ENCODE peak calls at places on chromosomes 6 and 20, in six cellular contexts. P is endothelial cell; U is stimulated activated CD4-positive, alpha-beta T cell treated with anti-CD3 and anti-CD28 coated beads, Interleukin-1b, Interleukin-23, amount 100 ng/mL, for 4 hours; W is left kidney; Y is ovary; R is heart left ventricle. A is an unnamed sample.

GRCh38 chr6:52391599-52391998 is 28.5 kb upstream of the EFHC1 start:
- DNase-seq in W (no peak), R (no peak), Y (no peak), U (no peak), P (no peak), A (no peak)

GRCh38 chr6:117555882-117556498 is 46.3 kb downstream of the GOPC start:
- DNase-seq in P (peak), Y (peak), W (peak), U (peak), R (no peak), A (peak)

GRCh38 chr6:52760105-52760765 is 3.0 kb downstream of the GSTA2 start:
- DNase-seq in R (no peak), P (no peak), U (no peak), Y (no peak), W (no peak), A (no peak)

GRCh38 chr6:105363100-105363754 is 39.7 kb downstream of the PREP start:
- DNase-seq in P (no peak), Y (no peak), R (no peak), W (peak), U (no peak), A (peak)

GRCh38 chr6:126204598-126204997 is 135.3 kb upstream of the CENPW start:
- DNase-seq in W (no peak), U (no peak), R (no peak), P (no peak), Y (no peak), A (no peak)

GRCh38 chr6:20403766-20404640 is 2.3 kb downstream of the E2F3 start:
- DNase-seq in P (no peak), U (peak), Y (peak), R (no peak), W (peak), A (peak)

GRCh38 chr6:7058250-7058923 is 49.4 kb upstream of the RREB1 start:
- DNase-seq in U (no peak), Y (no peak), R (no peak), W (no peak), P (no peak), A (peak)

GRCh38 chr20:33693741-33694645 is 7.8 kb upstream of the E2F1 start:
- DNase-seq in R (peak), Y (peak), W (peak), U (no peak), P (no peak), A (no peak)

GRCh38 chr6:128295670-128296069 is 224.7 kb downstream of the PTPRK start:
- DNase-seq in P (no peak), Y (no peak), R (no peak), W (no peak), U (no peak), A (no peak)

GRCh38 chr6:90610671-90611542 is 24.0 kb upstream of the MAP3K7 start:
- DNase-seq in P (peak), Y (peak), R (peak), U (peak), W (peak), A (peak)

GRCh38 chr6:110098511-110099116 is 80.9 kb downstream of the WASF1 start:
- DNase-seq in Y (no peak), U (no peak), R (no peak), P (no peak), W (no peak), A (no peak)

GRCh38 chr6:4950849-4951533 is 52.8 kb downstream of the RPP40 start:
- DNase-seq in U (no peak), R (no peak), W (no peak), P (no peak), Y (no peak), A (no peak)

GRCh38 chr20:47330933-47331708 is 25.4 kb downstream of the ZMYND8 start:
- DNase-seq in U (no peak), W (no peak), Y (no peak), R (no peak), P (no peak), A (no peak)

GRCh38 chr20:10984899-10985298 is 311.1 kb upstream of the JAG1 start:
- DNase-seq in R (no peak), P (no peak), Y (no peak), U (no peak), W (peak), A (no peak)

GRCh38 chr6:157763129-157763893 is 59.7 kb upstream of the SNX9 start:
- DNase-seq in W (peak), Y (peak), R (peak), P (no peak), U (no peak), A (no peak)

GRCh38 chr6:129350278-129350677 is 359.7 kb downstream of the ARHGAP18 start:
- DNase-seq in P (no peak), U (no peak), W (peak), Y (no peak), R (no peak), A (no peak)